ENCODE peak calls at places on chromosome 18, in ten cellular contexts. One of them, this sample, is unnamed.

GRCh38 chr18:76678248-76678647 is 144.1 kb upstream of the ZNF236 start:
- DNase-seq in HepG2: no peak
- DNase-seq in substantia nigra: no peak
- DNase-seq in hepatocyte: no peak
- DNase-seq in CD4-positive, alpha-beta memory T cell: no peak
- DNase-seq in CD8-positive, alpha-beta memory T cell: no peak
- DNase-seq in neural progenitor cell: no peak
- DNase-seq in heart right ventricle: no peak
- DNase-seq in fibroblast of lung: no peak
- DNase-seq in transverse colon: no peak
- DNase-seq in this sample: no peak

GRCh38 chr18:62832282-62832681 is 116.9 kb downstream of the PHLPP1 start:
- DNase-seq in CD8-positive, alpha-beta memory T cell: no peak
- DNase-seq in substantia nigra: no peak
- DNase-seq in hepatocyte: no peak
- DNase-seq in transverse colon: no peak
- DNase-seq in heart right ventricle: no peak
- DNase-seq in fibroblast of lung: no peak
- DNase-seq in HepG2: no peak
- DNase-seq in neural progenitor cell: no peak
- DNase-seq in CD4-positive, alpha-beta memory T cell: no peak
- DNase-seq in this sample: no peak

GRCh38 chr18:75533954-75534353 is 106.5 kb upstream of the SMIM21 start:
- DNase-seq in neural progenitor cell: no peak
- DNase-seq in CD4-positive, alpha-beta memory T cell: no peak
- DNase-seq in HepG2: no peak
- DNase-seq in hepatocyte: no peak
- DNase-seq in transverse colon: no peak
- DNase-seq in substantia nigra: no peak
- DNase-seq in heart right ventricle: no peak
- DNase-seq in fibroblast of lung: peak
- DNase-seq in CD8-positive, alpha-beta memory T cell: no peak
- DNase-seq in this sample: no peak

GRCh38 chr18:37565985-37566478 is 434 bp upstream of the CELF4 start:
- DNase-seq in CD4-positive, alpha-beta memory T cell: no peak
- DNase-seq in HepG2: no peak
- DNase-seq in substantia nigra: peak
- DNase-seq in neural progenitor cell: peak
- DNase-seq in hepatocyte: peak
- DNase-seq in CD8-positive, alpha-beta memory T cell: no peak
- DNase-seq in fibroblast of lung: peak
- DNase-seq in heart right ventricle: peak
- DNase-seq in transverse colon: no peak
- DNase-seq in this sample: peak

GRCh38 chr18:32049393-32050161 is 31.0 kb downstream of the RNF125 start:
- DNase-seq in heart right ventricle: peak
- DNase-seq in CD8-positive, alpha-beta memory T cell: peak
- DNase-seq in neural progenitor cell: no peak
- DNase-seq in transverse colon: peak
- DNase-seq in fibroblast of lung: peak
- DNase-seq in CD4-positive, alpha-beta memory T cell: peak
- DNase-seq in substantia nigra: no peak
- DNase-seq in hepatocyte: no peak
- DNase-seq in HepG2: no peak
- DNase-seq in this sample: peak

GRCh38 chr18:43751203-43751602 is 473.9 kb upstream of the SYT4 start:
- DNase-seq in fibroblast of lung: peak
- DNase-seq in CD4-positive, alpha-beta memory T cell: no peak
- DNase-seq in neural progenitor cell: no peak
- DNase-seq in heart right ventricle: no peak
- DNase-seq in substantia nigra: no peak
- DNase-seq in hepatocyte: no peak
- DNase-seq in CD8-positive, alpha-beta memory T cell: no peak
- DNase-seq in HepG2: no peak
- DNase-seq in transverse colon: no peak
- DNase-seq in this sample: no peak

GRCh38 chr18:43780782-43781340 is 503.6 kb upstream of the SYT4 start:
- DNase-seq in neural progenitor cell: no peak
- DNase-seq in hepatocyte: peak
- DNase-seq in fibroblast of lung: peak
- DNase-seq in HepG2: no peak
- DNase-seq in heart right ventricle: no peak
- DNase-seq in CD8-positive, alpha-beta memory T cell: no peak
- DNase-seq in CD4-positive, alpha-beta memory T cell: no peak
- DNase-seq in transverse colon: no peak
- DNase-seq in substantia nigra: no peak
- DNase-seq in this sample: no peak

GRCh38 chr18:64094210-64094609 is 54.7 kb downstream of the LINC00305 start:
- DNase-seq in hepatocyte: no peak
- DNase-seq in neural progenitor cell: no peak
- DNase-seq in HepG2: no peak
- DNase-seq in transverse colon: no peak
- DNase-seq in heart right ventricle: no peak
- DNase-seq in fibroblast of lung: no peak
- DNase-seq in substantia nigra: no peak
- DNase-seq in CD4-positive, alpha-beta memory T cell: no peak
- DNase-seq in CD8-positive, alpha-beta memory T cell: no peak
- DNase-seq in this sample: no peak

GRCh38 chr18:67108894-67109293 is 407.6 kb downstream of the DSEL start:
- DNase-seq in heart right ventricle: no peak
- DNase-seq in CD4-positive, alpha-beta memory T cell: no peak
- DNase-seq in hepatocyte: no peak
- DNase-seq in transverse colon: no peak
- DNase-seq in HepG2: no peak
- DNase-seq in CD8-positive, alpha-beta memory T cell: no peak
- DNase-seq in fibroblast of lung: peak
- DNase-seq in substantia nigra: no peak
- DNase-seq in neural progenitor cell: no peak
- DNase-seq in this sample: no peak

GRCh38 chr18:21112543-21113105 is 1.0 kb upstream of the ROCK1 start:
- DNase-seq in hepatocyte: no peak
- DNase-seq in transverse colon: no peak
- DNase-seq in neural progenitor cell: no peak
- DNase-seq in heart right ventricle: no peak
- DNase-seq in CD8-positive, alpha-beta memory T cell: no peak
- DNase-seq in substantia nigra: no peak
- DNase-seq in CD4-positive, alpha-beta memory T cell: no peak
- DNase-seq in HepG2: no peak
- DNase-seq in fibroblast of lung: peak
- DNase-seq in this sample: no peak

GRCh38 chr18:6001867-6002266 is 106.5 kb upstream of the TMEM200C start:
- DNase-seq in HepG2: no peak
- DNase-seq in fibroblast of lung: peak
- DNase-seq in transverse colon: no peak
- DNase-seq in neural progenitor cell: no peak
- DNase-seq in heart right ventricle: no peak
- DNase-seq in substantia nigra: no peak
- DNase-seq in CD4-positive, alpha-beta memory T cell: no peak
- DNase-seq in hepatocyte: no peak
- DNase-seq in CD8-positive, alpha-beta memory T cell: no peak
- DNase-seq in this sample: no peak

GRCh38 chr18:32255570-32255969 is 65.7 kb downstream of the MEP1B start:
- DNase-seq in HepG2: peak
- DNase-seq in hepatocyte: no peak
- DNase-seq in heart right ventricle: no peak
- DNase-seq in CD4-positive, alpha-beta memory T cell: no peak
- DNase-seq in substantia nigra: no peak
- DNase-seq in transverse colon: no peak
- DNase-seq in CD8-positive, alpha-beta memory T cell: no peak
- DNase-seq in fibroblast of lung: no peak
- DNase-seq in neural progenitor cell: no peak
- DNase-seq in this sample: no peak

GRCh38 chr18:24300703-24301102 is 96.9 kb downstream of the OSBPL1A start:
- DNase-seq in HepG2: no peak
- DNase-seq in transverse colon: no peak
- DNase-seq in neural progenitor cell: no peak
- DNase-seq in hepatocyte: peak
- DNase-seq in substantia nigra: no peak
- DNase-seq in heart right ventricle: no peak
- DNase-seq in fibroblast of lung: no peak
- DNase-seq in CD8-positive, alpha-beta memory T cell: no peak
- DNase-seq in CD4-positive, alpha-beta memory T cell: no peak
- DNase-seq in this sample: no peak

GRCh38 chr18:48475635-48476549 is 62.9 kb upstream of the CTIF start:
- DNase-seq in HepG2: peak
- DNase-seq in transverse colon: peak
- DNase-seq in heart right ventricle: no peak
- DNase-seq in hepatocyte: peak
- DNase-seq in fibroblast of lung: peak
- DNase-seq in substantia nigra: no peak
- DNase-seq in neural progenitor cell: peak
- DNase-seq in CD8-positive, alpha-beta memory T cell: no peak
- DNase-seq in CD4-positive, alpha-beta memory T cell: peak
- DNase-seq in this sample: no peak

GRCh38 chr18:6078877-6079276 is 183.6 kb upstream of the TMEM200C start:
- DNase-seq in fibroblast of lung: no peak
- DNase-seq in substantia nigra: no peak
- DNase-seq in HepG2: no peak
- DNase-seq in CD8-positive, alpha-beta memory T cell: no peak
- DNase-seq in heart right ventricle: no peak
- DNase-seq in transverse colon: no peak
- DNase-seq in CD4-positive, alpha-beta memory T cell: no peak
- DNase-seq in neural progenitor cell: no peak
- DNase-seq in hepatocyte: no peak
- DNase-seq in this sample: no peak

GRCh38 chr18:62808116-62808515 is 92.8 kb downstream of the PHLPP1 start:
- DNase-seq in transverse colon: no peak
- DNase-seq in HepG2: no peak
- DNase-seq in CD4-positive, alpha-beta memory T cell: no peak
- DNase-seq in CD8-positive, alpha-beta memory T cell: no peak
- DNase-seq in fibroblast of lung: no peak
- DNase-seq in hepatocyte: no peak
- DNase-seq in substantia nigra: no peak
- DNase-seq in heart right ventricle: no peak
- DNase-seq in neural progenitor cell: no peak
- DNase-seq in this sample: no peak

GRCh38 chr18:51933903-51934302 is 406.1 kb upstream of the DCC start:
- DNase-seq in HepG2: no peak
- DNase-seq in substantia nigra: no peak
- DNase-seq in CD8-positive, alpha-beta memory T cell: no peak
- DNase-seq in fibroblast of lung: no peak
- DNase-seq in hepatocyte: no peak
- DNase-seq in transverse colon: no peak
- DNase-seq in CD4-positive, alpha-beta memory T cell: no peak
- DNase-seq in heart right ventricle: no peak
- DNase-seq in neural progenitor cell: no peak
- DNase-seq in this sample: no peak

GRCh38 chr18:75044296-75044695 is 164.6 kb downstream of the PTGR3 start:
- DNase-seq in CD8-positive, alpha-beta memory T cell: no peak
- DNase-seq in HepG2: no peak
- DNase-seq in CD4-positive, alpha-beta memory T cell: no peak
- DNase-seq in fibroblast of lung: no peak
- DNase-seq in transverse colon: no peak
- DNase-seq in hepatocyte: no peak
- DNase-seq in heart right ventricle: no peak
- DNase-seq in neural progenitor cell: no peak
- DNase-seq in substantia nigra: no peak
- DNase-seq in this sample: no peak

GRCh38 chr18:57075716-57076400 is 71.0 kb upstream of the BOD1L2 start:
- DNase-seq in heart right ventricle: no peak
- DNase-seq in hepatocyte: no peak
- DNase-seq in HepG2: no peak
- DNase-seq in CD8-positive, alpha-beta memory T cell: no peak
- DNase-seq in transverse colon: no peak
- DNase-seq in neural progenitor cell: peak
- DNase-seq in fibroblast of lung: no peak
- DNase-seq in CD4-positive, alpha-beta memory T cell: no peak
- DNase-seq in substantia nigra: no peak
- DNase-seq in this sample: no peak

DNA sequence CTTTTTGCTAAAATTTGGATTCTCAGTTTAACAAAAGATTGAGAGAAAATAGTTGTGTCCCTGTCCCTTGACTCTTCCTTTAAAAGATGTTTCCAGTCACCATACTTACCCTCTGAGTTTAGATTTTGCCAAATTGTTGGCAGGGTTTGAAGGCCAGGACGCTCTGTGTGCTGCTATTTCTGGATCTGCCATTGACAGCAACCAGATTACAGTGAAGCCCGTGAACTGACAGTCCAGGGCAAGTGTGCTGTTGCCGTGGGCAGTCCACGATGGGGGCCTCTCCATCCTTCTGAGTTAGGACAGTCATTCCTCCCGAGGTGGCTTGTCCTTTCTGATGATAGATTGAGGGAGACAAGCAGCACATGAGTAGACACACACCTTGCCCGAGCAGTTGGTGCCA is 89.9 kb downstream of the PTPRM start:
- DNase-seq in neural progenitor cell: no peak
- DNase-seq in HepG2: no peak
- DNase-seq in hepatocyte: no peak
- DNase-seq in CD8-positive, alpha-beta memory T cell: no peak
- DNase-seq in transverse colon: no peak
- DNase-seq in CD4-positive, alpha-beta memory T cell: no peak
- DNase-seq in substantia nigra: no peak
- DNase-seq in fibroblast of lung: no peak
- DNase-seq in heart right ventricle: peak
- DNase-seq in this sample: no peak
- H3K27ac ChIP-seq in neural progenitor cell: no peak
- H3K27ac ChIP-seq in HepG2: no peak
- H3K27ac ChIP-seq in hepatocyte: no peak
- H3K27ac ChIP-seq in CD8-positive, alpha-beta memory T cell: no peak
- H3K27ac ChIP-seq in transverse colon: no peak
- H3K27ac ChIP-seq in CD4-positive, alpha-beta memory T cell: no peak
- H3K27ac ChIP-seq in substantia nigra: no peak
- H3K27ac ChIP-seq in fibroblast of lung: no peak
- H3K27ac ChIP-seq in heart right ventricle: peak
- H3K27ac ChIP-seq in this sample: no peak

GRCh38 chr18:9927392-9928063 is 13.7 kb downstream of the VAPA start:
- DNase-seq in heart right ventricle: no peak
- DNase-seq in CD8-positive, alpha-beta memory T cell: no peak
- DNase-seq in CD4-positive, alpha-beta memory T cell: no peak
- DNase-seq in fibroblast of lung: no peak
- DNase-seq in HepG2: no peak
- DNase-seq in hepatocyte: no peak
- DNase-seq in substantia nigra: no peak
- DNase-seq in neural progenitor cell: no peak
- DNase-seq in transverse colon: no peak
- DNase-seq in this sample: no peak
- H3K27ac ChIP-seq in heart right ventricle: no peak
- H3K27ac ChIP-seq in CD8-positive, alpha-beta memory T cell: no peak
- H3K27ac ChIP-seq in CD4-positive, alpha-beta memory T cell: no peak
- H3K27ac ChIP-seq in fibroblast of lung: no peak
- H3K27ac ChIP-seq in HepG2: no peak
- H3K27ac ChIP-seq in hepatocyte: no peak
- H3K27ac ChIP-seq in substantia nigra: no peak
- H3K27ac ChIP-seq in neural progenitor cell: no peak
- H3K27ac ChIP-seq in transverse colon: no peak
- H3K27ac ChIP-seq in this sample: no peak

GRCh38 chr18:11974741-11975325 is 6.5 kb upstream of the IMPA2 start:
- DNase-seq in HepG2: no peak
- DNase-seq in fibroblast of lung: no peak
- DNase-seq in transverse colon: no peak
- DNase-seq in hepatocyte: no peak
- DNase-seq in heart right ventricle: no peak
- DNase-seq in CD4-positive, alpha-beta memory T cell: no peak
- DNase-seq in CD8-positive, alpha-beta memory T cell: no peak
- DNase-seq in neural progenitor cell: no peak
- DNase-seq in substantia nigra: no peak
- DNase-seq in this sample: no peak
- H3K27ac ChIP-seq in HepG2: no peak
- H3K27ac ChIP-seq in fibroblast of lung: no peak
- H3K27ac ChIP-seq in transverse colon: no peak
- H3K27ac ChIP-seq in hepatocyte: no peak
- H3K27ac ChIP-seq in heart right ventricle: no peak
- H3K27ac ChIP-seq in CD4-positive, alpha-beta memory T cell: no peak
- H3K27ac ChIP-seq in CD8-positive, alpha-beta memory T cell: no peak
- H3K27ac ChIP-seq in neural progenitor cell: no peak
- H3K27ac ChIP-seq in substantia nigra: no peak
- H3K27ac ChIP-seq in this sample: no peak

GRCh38 chr18:80166725-80167124 is 57.7 kb downstream of the ADNP2 start:
- DNase-seq in CD4-positive, alpha-beta memory T cell: no peak
- DNase-seq in heart right ventricle: no peak
- DNase-seq in hepatocyte: no peak
- DNase-seq in neural progenitor cell: no peak
- DNase-seq in fibroblast of lung: no peak
- DNase-seq in CD8-positive, alpha-beta memory T cell: no peak
- DNase-seq in HepG2: no peak
- DNase-seq in transverse colon: peak
- DNase-seq in substantia nigra: no peak
- DNase-seq in this sample: no peak
- H3K27ac ChIP-seq in CD4-positive, alpha-beta memory T cell: no peak
- H3K27ac ChIP-seq in heart right ventricle: no peak
- H3K27ac ChIP-seq in hepatocyte: no peak
- H3K27ac ChIP-seq in neural progenitor cell: no peak
- H3K27ac ChIP-seq in fibroblast of lung: no peak
- H3K27ac ChIP-seq in CD8-positive, alpha-beta memory T cell: no peak
- H3K27ac ChIP-seq in HepG2: no peak
- H3K27ac ChIP-seq in transverse colon: no peak
- H3K27ac ChIP-seq in substantia nigra: no peak
- H3K27ac ChIP-seq in this sample: no peak